ENCODE peak calls at places on chromosomes 16 and 17, in ten cellular contexts. One of them, this sample, is unnamed.

GRCh38 chr17:66716236-66717026 is 118.5 kb upstream of the CACNG5 start:
- DNase-seq in AG20443: no peak
- DNase-seq in left lung: no peak
- DNase-seq in activated effector memory CD4-positive, alpha-beta T cell treated with Interleukin-2 at 50 U/mL for 16 hours: no peak
- DNase-seq in heart left ventricle: no peak
- DNase-seq in stimulated activated CD4-positive, alpha-beta T cell treated with anti-CD3 and anti-CD28 coated beads, Interleukin-15, amount 100 ng/mL, for 48 hours: no peak
- DNase-seq in NCI-H187: no peak
- DNase-seq in NCI-H1930: no peak
- DNase-seq in activated T-cell treated with anti-CD3 and anti-CD28 coated beads for 24 hours: no peak
- DNase-seq in aorta: no peak
- DNase-seq in this sample: peak

GRCh38 chr16:52376677-52377300 is 170.2 kb downstream of the TOX3 start:
- DNase-seq in AG20443: no peak
- DNase-seq in NCI-H1930: no peak
- DNase-seq in left lung: no peak
- DNase-seq in activated effector memory CD4-positive, alpha-beta T cell treated with Interleukin-2 at 50 U/mL for 16 hours: no peak
- DNase-seq in NCI-H187: no peak
- DNase-seq in aorta: no peak
- DNase-seq in activated T-cell treated with anti-CD3 and anti-CD28 coated beads for 24 hours: no peak
- DNase-seq in stimulated activated CD4-positive, alpha-beta T cell treated with anti-CD3 and anti-CD28 coated beads, Interleukin-15, amount 100 ng/mL, for 48 hours: no peak
- DNase-seq in heart left ventricle: no peak
- DNase-seq in this sample: no peak

GRCh38 chr16:52251495-52251894 is 295.4 kb downstream of the TOX3 start:
- DNase-seq in left lung: no peak
- DNase-seq in NCI-H1930: no peak
- DNase-seq in activated T-cell treated with anti-CD3 and anti-CD28 coated beads for 24 hours: no peak
- DNase-seq in AG20443: no peak
- DNase-seq in stimulated activated CD4-positive, alpha-beta T cell treated with anti-CD3 and anti-CD28 coated beads, Interleukin-15, amount 100 ng/mL, for 48 hours: no peak
- DNase-seq in activated effector memory CD4-positive, alpha-beta T cell treated with Interleukin-2 at 50 U/mL for 16 hours: no peak
- DNase-seq in NCI-H187: no peak
- DNase-seq in aorta: no peak
- DNase-seq in heart left ventricle: no peak
- DNase-seq in this sample: no peak

GRCh38 chr17:42623732-42624596 is 14.5 kb downstream of the TUBG1 start:
- DNase-seq in activated T-cell treated with anti-CD3 and anti-CD28 coated beads for 24 hours: no peak
- DNase-seq in NCI-H1930: no peak
- DNase-seq in heart left ventricle: no peak
- DNase-seq in AG20443: no peak
- DNase-seq in activated effector memory CD4-positive, alpha-beta T cell treated with Interleukin-2 at 50 U/mL for 16 hours: no peak
- DNase-seq in left lung: no peak
- DNase-seq in NCI-H187: no peak
- DNase-seq in aorta: no peak
- DNase-seq in stimulated activated CD4-positive, alpha-beta T cell treated with anti-CD3 and anti-CD28 coated beads, Interleukin-15, amount 100 ng/mL, for 48 hours: no peak
- DNase-seq in this sample: no peak

GRCh38 chr16:22618842-22619241 is 108.2 kb downstream of the NPIPB5 start:
- DNase-seq in stimulated activated CD4-positive, alpha-beta T cell treated with anti-CD3 and anti-CD28 coated beads, Interleukin-15, amount 100 ng/mL, for 48 hours: no peak
- DNase-seq in heart left ventricle: no peak
- DNase-seq in activated effector memory CD4-positive, alpha-beta T cell treated with Interleukin-2 at 50 U/mL for 16 hours: no peak
- DNase-seq in NCI-H1930: no peak
- DNase-seq in left lung: no peak
- DNase-seq in activated T-cell treated with anti-CD3 and anti-CD28 coated beads for 24 hours: no peak
- DNase-seq in NCI-H187: no peak
- DNase-seq in aorta: no peak
- DNase-seq in AG20443: no peak
- DNase-seq in this sample: no peak

GRCh38 chr17:62919388-62919787 is 46.6 kb upstream of the TANC2 start:
- DNase-seq in left lung: no peak
- DNase-seq in activated T-cell treated with anti-CD3 and anti-CD28 coated beads for 24 hours: no peak
- DNase-seq in activated effector memory CD4-positive, alpha-beta T cell treated with Interleukin-2 at 50 U/mL for 16 hours: no peak
- DNase-seq in AG20443: no peak
- DNase-seq in NCI-H187: no peak
- DNase-seq in stimulated activated CD4-positive, alpha-beta T cell treated with anti-CD3 and anti-CD28 coated beads, Interleukin-15, amount 100 ng/mL, for 48 hours: no peak
- DNase-seq in heart left ventricle: no peak
- DNase-seq in NCI-H1930: no peak
- DNase-seq in aorta: no peak
- DNase-seq in this sample: no peak

GRCh38 chr17:76434870-76435269 is 18.1 kb downstream of the UBE2O start:
- DNase-seq in NCI-H1930: no peak
- DNase-seq in NCI-H187: no peak
- DNase-seq in AG20443: no peak
- DNase-seq in stimulated activated CD4-positive, alpha-beta T cell treated with anti-CD3 and anti-CD28 coated beads, Interleukin-15, amount 100 ng/mL, for 48 hours: no peak
- DNase-seq in activated effector memory CD4-positive, alpha-beta T cell treated with Interleukin-2 at 50 U/mL for 16 hours: no peak
- DNase-seq in heart left ventricle: no peak
- DNase-seq in aorta: peak
- DNase-seq in activated T-cell treated with anti-CD3 and anti-CD28 coated beads for 24 hours: no peak
- DNase-seq in left lung: no peak
- DNase-seq in this sample: no peak

GRCh38 chr16:84543931-84544776 is 39.7 kb upstream of the MEAK7 start:
- DNase-seq in heart left ventricle: peak
- DNase-seq in stimulated activated CD4-positive, alpha-beta T cell treated with anti-CD3 and anti-CD28 coated beads, Interleukin-15, amount 100 ng/mL, for 48 hours: no peak
- DNase-seq in aorta: no peak
- DNase-seq in NCI-H187: no peak
- DNase-seq in NCI-H1930: no peak
- DNase-seq in activated effector memory CD4-positive, alpha-beta T cell treated with Interleukin-2 at 50 U/mL for 16 hours: no peak
- DNase-seq in AG20443: no peak
- DNase-seq in activated T-cell treated with anti-CD3 and anti-CD28 coated beads for 24 hours: peak
- DNase-seq in left lung: no peak
- DNase-seq in this sample: no peak

GRCh38 chr16:50207652-50208051 is 54.5 kb downstream of the TENT4B start:
- DNase-seq in activated T-cell treated with anti-CD3 and anti-CD28 coated beads for 24 hours: no peak
- DNase-seq in AG20443: peak
- DNase-seq in stimulated activated CD4-positive, alpha-beta T cell treated with anti-CD3 and anti-CD28 coated beads, Interleukin-15, amount 100 ng/mL, for 48 hours: no peak
- DNase-seq in activated effector memory CD4-positive, alpha-beta T cell treated with Interleukin-2 at 50 U/mL for 16 hours: no peak
- DNase-seq in NCI-H1930: no peak
- DNase-seq in aorta: no peak
- DNase-seq in left lung: no peak
- DNase-seq in heart left ventricle: peak
- DNase-seq in NCI-H187: no peak
- DNase-seq in this sample: no peak

GRCh38 chr17:13113821-13114525 is 96.1 kb upstream of the ELAC2 start:
- DNase-seq in stimulated activated CD4-positive, alpha-beta T cell treated with anti-CD3 and anti-CD28 coated beads, Interleukin-15, amount 100 ng/mL, for 48 hours: no peak
- DNase-seq in AG20443: no peak
- DNase-seq in NCI-H1930: no peak
- DNase-seq in heart left ventricle: no peak
- DNase-seq in activated T-cell treated with anti-CD3 and anti-CD28 coated beads for 24 hours: no peak
- DNase-seq in NCI-H187: no peak
- DNase-seq in aorta: no peak
- DNase-seq in left lung: no peak
- DNase-seq in activated effector memory CD4-positive, alpha-beta T cell treated with Interleukin-2 at 50 U/mL for 16 hours: no peak
- DNase-seq in this sample: no peak

GRCh38 chr17:66655861-66656260 is 179.1 kb upstream of the CACNG5 start:
- DNase-seq in stimulated activated CD4-positive, alpha-beta T cell treated with anti-CD3 and anti-CD28 coated beads, Interleukin-15, amount 100 ng/mL, for 48 hours: peak
- DNase-seq in NCI-H187: no peak
- DNase-seq in heart left ventricle: no peak
- DNase-seq in left lung: no peak
- DNase-seq in activated effector memory CD4-positive, alpha-beta T cell treated with Interleukin-2 at 50 U/mL for 16 hours: no peak
- DNase-seq in AG20443: peak
- DNase-seq in activated T-cell treated with anti-CD3 and anti-CD28 coated beads for 24 hours: peak
- DNase-seq in NCI-H1930: no peak
- DNase-seq in aorta: no peak
- DNase-seq in this sample: no peak

GRCh38 chr16:72291531-72291981 is 119.6 kb upstream of the PMFBP1 start:
- DNase-seq in heart left ventricle: no peak
- DNase-seq in AG20443: peak
- DNase-seq in stimulated activated CD4-positive, alpha-beta T cell treated with anti-CD3 and anti-CD28 coated beads, Interleukin-15, amount 100 ng/mL, for 48 hours: no peak
- DNase-seq in NCI-H187: no peak
- DNase-seq in activated T-cell treated with anti-CD3 and anti-CD28 coated beads for 24 hours: no peak
- DNase-seq in left lung: no peak
- DNase-seq in aorta: no peak
- DNase-seq in activated effector memory CD4-positive, alpha-beta T cell treated with Interleukin-2 at 50 U/mL for 16 hours: no peak
- DNase-seq in NCI-H1930: no peak
- DNase-seq in this sample: no peak